ENCODE peak calls at places on chromosomes 7 and 10, in four cellular contexts. L is progenitor cell of endocrine pancreas, P is Kasumi-1, I is H7. V is an unnamed sample.

GRCh38 chr7:105122619-105123018 is 108.6 kb downstream of the KMT2E start:
- DNase-seq in I (no peak), L (no peak), P (no peak), V (no peak)

GRCh38 chr10:89100680-89101079 is 106.4 kb downstream of the CH25H start:
- DNase-seq in P (no peak), I (no peak), L (no peak), V (no peak)

GRCh38 chr7:114944742-114945625 is 23.1 kb downstream of the MDFIC start:
- DNase-seq in I (no peak), L (no peak), P (no peak), V (no peak)

GRCh38 chr7:119341822-119342221 is 931.2 kb upstream of the KCND2 start:
- DNase-seq in P (no peak), I (no peak), L (no peak), V (no peak)

GRCh38 chr7:78864339-78864738 is 589.1 kb downstream of the MAGI2 start:
- DNase-seq in L (no peak), P (no peak), I (no peak), V (no peak)

GRCh38 chr10:44399478-44400451 is 14.9 kb upstream of the CXCL12 start:
- DNase-seq in L (no peak), I (no peak), P (no peak), V (no peak)

GRCh38 chr10:81116201-81116600 is 578.5 kb downstream of the SH2D4B start:
- DNase-seq in P (no peak), L (no peak), I (no peak), V (no peak)

GRCh38 chr7:98191668-98192431 is 19.4 kb upstream of the BHLHA15 start:
- DNase-seq in L (no peak), P (no peak), I (no peak), V (no peak)

GRCh38 chr7:149753370-149754233 is 19.8 kb downstream of the ZNF467 start:
- DNase-seq in I (peak; percentile 81), L (peak; percentile 56), P (peak; percentile 51), V (no peak)

GRCh38 chr7:148356303-148356702 is 234.3 kb upstream of the C7orf33 start:
- DNase-seq in I (no peak), P (no peak), L (no peak), V (no peak)

GRCh38 chr10:120607016-120607709 is 150.1 kb downstream of the PLPP4 start:
- DNase-seq in L (no peak), P (no peak), I (no peak), V (no peak)

GRCh38 chr10:61754553-61755540 is 92.1 kb downstream of the CABCOCO1 start:
- DNase-seq in I (no peak), L (no peak), P (no peak), V (no peak)

GRCh38 chr10:10551595-10551994 is 466.1 kb upstream of the CELF2 start:
- DNase-seq in I (no peak), L (no peak), P (no peak), V (no peak)

GRCh38 chr10:103818110-103818509 is 37.3 kb downstream of the SH3PXD2A start:
- DNase-seq in L (no peak), P (no peak), I (no peak), V (no peak)

V was measured in HS-5.